ENCODE peak calls at places on chromosomes 11 and 22, in five cellular contexts. One of them, this sample, is unnamed. For H3K4me1, the result is how much of the 10 kb centered on the place peaks cover.

GRCh38 chr11:108975641-108976071 is 310.8 kb downstream of the DDX10 start:
- DNase-seq in testis: no peak
- DNase-seq in esophagus squamous epithelium: no peak
- DNase-seq in heart right ventricle: peak
- DNase-seq in transverse colon: no peak
- DNase-seq in this sample: no peak

GRCh38 chr22:50445880-50446707 is 28.7 kb downstream of the SBF1 start:
- DNase-seq in testis: no peak
- DNase-seq in esophagus squamous epithelium: no peak
- DNase-seq in heart right ventricle: no peak
- DNase-seq in transverse colon: no peak
- DNase-seq in this sample: no peak

GRCh38 chr11:115741376-115741775 is 237.2 kb upstream of the CADM1 start:
- DNase-seq in testis: no peak
- DNase-seq in esophagus squamous epithelium: no peak
- DNase-seq in heart right ventricle: no peak
- DNase-seq in transverse colon: no peak
- DNase-seq in this sample: no peak

GRCh38 chr22:24703101-24703500 is 71.4 kb downstream of the PIWIL3 start:
- DNase-seq in testis: peak
- DNase-seq in esophagus squamous epithelium: no peak
- DNase-seq in heart right ventricle: peak
- DNase-seq in transverse colon: peak
- DNase-seq in this sample: peak

GRCh38 chr11:110376711-110377324 is 52.9 kb upstream of the FDX1 start:
- DNase-seq in testis: peak
- DNase-seq in esophagus squamous epithelium: no peak
- DNase-seq in heart right ventricle: peak
- DNase-seq in transverse colon: peak
- DNase-seq in this sample: peak

GRCh38 chr11:9320047-9320446 is 5.7 kb upstream of the TMEM41B start:
- DNase-seq in testis: no peak
- DNase-seq in esophagus squamous epithelium: no peak
- DNase-seq in heart right ventricle: no peak
- DNase-seq in transverse colon: no peak
- DNase-seq in this sample: no peak

GRCh38 chr11:102306048-102306575 is 11.2 kb upstream of the BIRC3 start:
- DNase-seq in testis: peak
- DNase-seq in esophagus squamous epithelium: no peak
- DNase-seq in heart right ventricle: no peak
- DNase-seq in transverse colon: peak
- DNase-seq in this sample: no peak

GRCh38 chr11:119081682-119082081 is 3.0 kb upstream of the HMBS start:
- DNase-seq in testis: peak
- DNase-seq in esophagus squamous epithelium: no peak
- DNase-seq in heart right ventricle: no peak
- DNase-seq in transverse colon: no peak
- DNase-seq in this sample: no peak

GRCh38 chr11:46120711-46121327 is 435 bp downstream of the PHF21A start:
- DNase-seq in testis: peak
- DNase-seq in esophagus squamous epithelium: no peak
- DNase-seq in heart right ventricle: peak
- DNase-seq in transverse colon: peak
- DNase-seq in this sample: peak

GRCh38 chr11:67033661-67034166 is 10.8 kb downstream of the SYT12 start:
- DNase-seq in testis: no peak
- DNase-seq in esophagus squamous epithelium: no peak
- DNase-seq in heart right ventricle: no peak
- DNase-seq in transverse colon: no peak
- DNase-seq in this sample: peak

GRCh38 chr22:24323695-24324094 is 53.1 kb downstream of the SPECC1L start:
- DNase-seq in testis: no peak
- DNase-seq in esophagus squamous epithelium: no peak
- DNase-seq in heart right ventricle: no peak
- DNase-seq in transverse colon: no peak
- DNase-seq in this sample: no peak

GRCh38 chr22:20567371-20567847 is 60.0 kb downstream of the MED15 start:
- DNase-seq in testis: no peak
- DNase-seq in esophagus squamous epithelium: no peak
- DNase-seq in heart right ventricle: no peak
- DNase-seq in transverse colon: no peak
- DNase-seq in this sample: no peak

GRCh38 chr11:72706579-72706978 is 32.4 kb upstream of the PDE2A start:
- DNase-seq in testis: no peak
- DNase-seq in esophagus squamous epithelium: no peak
- DNase-seq in heart right ventricle: no peak
- DNase-seq in transverse colon: no peak
- DNase-seq in this sample: no peak

GRCh38 chr11:37322333-37323194 is 724.5 kb upstream of the RAG2 start:
- DNase-seq in testis: no peak
- DNase-seq in esophagus squamous epithelium: no peak
- DNase-seq in heart right ventricle: no peak
- DNase-seq in transverse colon: no peak
- DNase-seq in this sample: no peak

GRCh38 chr11:17986007-17986710 is 26.7 kb downstream of the SERGEF start:
- DNase-seq in testis: peak
- DNase-seq in esophagus squamous epithelium: no peak
- DNase-seq in heart right ventricle: no peak
- DNase-seq in transverse colon: no peak
- DNase-seq in this sample: peak

GRCh38 chr11:114397349-114397982 is 2.8 kb downstream of the C11orf71 start:
- DNase-seq in testis: no peak
- DNase-seq in esophagus squamous epithelium: no peak
- DNase-seq in heart right ventricle: no peak
- DNase-seq in transverse colon: no peak
- DNase-seq in this sample: no peak

GRCh38 chr11:4684631-4685285 is 12.9 kb downstream of the OR51E2 start:
- DNase-seq in testis: no peak
- DNase-seq in esophagus squamous epithelium: no peak
- DNase-seq in heart right ventricle: no peak
- DNase-seq in transverse colon: no peak
- DNase-seq in this sample: no peak

GRCh38 chr11:100887659-100888058 is 200.6 kb downstream of the ARHGAP42 start:
- DNase-seq in testis: no peak
- DNase-seq in esophagus squamous epithelium: no peak
- DNase-seq in heart right ventricle: no peak
- DNase-seq in transverse colon: no peak
- DNase-seq in this sample: no peak

GRCh38 chr11:12848413-12848812 is 160.7 kb upstream of the RASSF10 start:
- DNase-seq in testis: no peak
- DNase-seq in esophagus squamous epithelium: no peak
- DNase-seq in heart right ventricle: no peak
- DNase-seq in transverse colon: no peak
- DNase-seq in this sample: no peak

GRCh38 chr22:45154383-45154782 is 9.3 kb upstream of the NUP50 start:
- DNase-seq in testis: no peak
- DNase-seq in esophagus squamous epithelium: no peak
- DNase-seq in heart right ventricle: no peak
- DNase-seq in transverse colon: no peak
- DNase-seq in this sample: peak

GRCh38 chr22:45159652-45160462 is 3.9 kb upstream of the NUP50 start:
- DNase-seq in testis: no peak
- DNase-seq in esophagus squamous epithelium: no peak
- DNase-seq in heart right ventricle: no peak
- DNase-seq in transverse colon: peak
- DNase-seq in this sample: no peak

GRCh38 chr22:45155050-45155840 is 8.5 kb upstream of the NUP50 start:
- DNase-seq in testis: no peak
- DNase-seq in esophagus squamous epithelium: no peak
- DNase-seq in heart right ventricle: no peak
- DNase-seq in transverse colon: no peak
- DNase-seq in this sample: peak

GRCh38 chr22:45162531-45162930 is 1.2 kb upstream of the NUP50 start:
- DNase-seq in testis: no peak
- DNase-seq in esophagus squamous epithelium: no peak
- DNase-seq in heart right ventricle: no peak
- DNase-seq in transverse colon: peak
- DNase-seq in this sample: no peak

DNA sequence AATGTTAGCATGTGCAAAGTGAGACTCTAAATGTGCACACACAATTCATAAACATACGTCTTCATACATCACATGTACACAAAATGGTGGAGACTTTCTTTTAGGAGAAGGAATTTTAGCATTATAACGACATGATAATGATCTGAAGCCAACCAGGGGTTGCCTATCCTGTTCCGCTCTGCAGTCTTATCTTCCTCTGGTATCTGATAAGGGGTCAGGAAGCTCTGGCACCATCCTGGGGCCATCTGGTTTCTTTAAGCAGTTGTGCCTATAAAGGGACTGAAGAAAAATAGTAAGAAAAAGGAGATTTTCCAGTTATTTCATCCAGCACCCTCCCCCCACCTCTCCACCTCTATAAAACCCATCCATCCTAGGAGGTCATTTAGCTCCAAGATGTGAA is 5.8 kb upstream of the NUP50 start:
- DNase-seq in testis: no peak
- DNase-seq in esophagus squamous epithelium: no peak
- DNase-seq in heart right ventricle: no peak
- DNase-seq in transverse colon: no peak
- DNase-seq in this sample: no peak
- H3K4me1 ChIP-seq in testis: under half
- H3K4me1 ChIP-seq in esophagus squamous epithelium: half or more
- H3K4me1 ChIP-seq in heart right ventricle: under half
- H3K4me1 ChIP-seq in transverse colon: under half
- H3K4me1 ChIP-seq in this sample: under half

GRCh38 chr11:1504164-1504563 is 17.6 kb upstream of the MOB2 start:
- DNase-seq in testis: no peak
- DNase-seq in esophagus squamous epithelium: no peak
- DNase-seq in heart right ventricle: no peak
- DNase-seq in transverse colon: no peak
- DNase-seq in this sample: no peak

GRCh38 chr11:1501421-1502167 is 15.0 kb upstream of the MOB2 start:
- DNase-seq in testis: no peak
- DNase-seq in esophagus squamous epithelium: no peak
- DNase-seq in heart right ventricle: peak
- DNase-seq in transverse colon: no peak
- DNase-seq in this sample: no peak

GRCh38 chr11:1503708-1504104 is 17.1 kb upstream of the MOB2 start:
- DNase-seq in testis: peak
- DNase-seq in esophagus squamous epithelium: no peak
- DNase-seq in heart right ventricle: peak
- DNase-seq in transverse colon: no peak
- DNase-seq in this sample: no peak

GRCh38 chr11:1502168-1502955 is 15.8 kb upstream of the MOB2 start:
- DNase-seq in testis: no peak
- DNase-seq in esophagus squamous epithelium: no peak
- DNase-seq in heart right ventricle: no peak
- DNase-seq in transverse colon: no peak
- DNase-seq in this sample: no peak

GRCh38 chr11:1502971-1503707 is 16.6 kb upstream of the MOB2 start:
- DNase-seq in testis: no peak
- DNase-seq in esophagus squamous epithelium: no peak
- DNase-seq in heart right ventricle: peak
- DNase-seq in transverse colon: no peak
- DNase-seq in this sample: no peak
- H3K4me3 ChIP-seq in testis: no peak
- H3K4me3 ChIP-seq in esophagus squamous epithelium: no peak
- H3K4me3 ChIP-seq in heart right ventricle: no peak
- H3K4me3 ChIP-seq in transverse colon: no peak
- H3K4me3 ChIP-seq in this sample: no peak

GRCh38 chr11:117335399-117335798 is 7.7 kb downstream of the CEP164 start:
- DNase-seq in testis: no peak
- DNase-seq in esophagus squamous epithelium: no peak
- DNase-seq in heart right ventricle: no peak
- DNase-seq in transverse colon: no peak
- DNase-seq in this sample: no peak

GRCh38 chr11:117337061-117337460 is 9.4 kb downstream of the CEP164 start:
- DNase-seq in testis: no peak
- DNase-seq in esophagus squamous epithelium: no peak
- DNase-seq in heart right ventricle: no peak
- DNase-seq in transverse colon: no peak
- DNase-seq in this sample: no peak

GRCh38 chr11:117334896-117335295 is 7.2 kb downstream of the CEP164 start:
- DNase-seq in testis: no peak
- DNase-seq in esophagus squamous epithelium: no peak
- DNase-seq in heart right ventricle: no peak
- DNase-seq in transverse colon: no peak
- DNase-seq in this sample: no peak

GRCh38 chr11:117332843-117333242 is 5.2 kb downstream of the CEP164 start:
- DNase-seq in testis: no peak
- DNase-seq in esophagus squamous epithelium: no peak
- DNase-seq in heart right ventricle: no peak
- DNase-seq in transverse colon: no peak
- DNase-seq in this sample: no peak

DNA sequence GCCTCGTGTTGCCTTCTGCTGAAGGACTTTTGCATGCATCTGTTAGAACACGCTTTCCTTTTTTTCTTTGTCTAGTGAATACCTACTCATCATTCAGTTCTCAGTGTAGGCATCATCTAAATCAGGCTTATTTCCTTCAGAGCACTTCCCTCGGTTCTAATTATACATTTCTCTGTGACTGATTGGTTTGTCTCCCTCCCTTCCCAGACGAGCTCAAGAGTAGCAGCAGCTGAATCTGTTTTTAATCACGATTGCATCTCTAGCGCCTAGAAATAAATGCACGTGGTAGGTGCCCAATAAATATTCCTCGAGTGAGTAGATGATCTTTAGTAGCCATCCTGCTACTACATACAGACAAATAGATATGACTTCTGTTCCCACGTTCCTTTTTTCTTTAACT is 6.3 kb downstream of the CEP164 start:
- DNase-seq in testis: no peak
- DNase-seq in esophagus squamous epithelium: no peak
- DNase-seq in heart right ventricle: no peak
- DNase-seq in transverse colon: no peak
- DNase-seq in this sample: no peak
- H3K4me1 ChIP-seq in testis: under half
- H3K4me1 ChIP-seq in esophagus squamous epithelium: under half
- H3K4me1 ChIP-seq in heart right ventricle: under half
- H3K4me1 ChIP-seq in transverse colon: under half
- H3K4me1 ChIP-seq in this sample: under half

DNA sequence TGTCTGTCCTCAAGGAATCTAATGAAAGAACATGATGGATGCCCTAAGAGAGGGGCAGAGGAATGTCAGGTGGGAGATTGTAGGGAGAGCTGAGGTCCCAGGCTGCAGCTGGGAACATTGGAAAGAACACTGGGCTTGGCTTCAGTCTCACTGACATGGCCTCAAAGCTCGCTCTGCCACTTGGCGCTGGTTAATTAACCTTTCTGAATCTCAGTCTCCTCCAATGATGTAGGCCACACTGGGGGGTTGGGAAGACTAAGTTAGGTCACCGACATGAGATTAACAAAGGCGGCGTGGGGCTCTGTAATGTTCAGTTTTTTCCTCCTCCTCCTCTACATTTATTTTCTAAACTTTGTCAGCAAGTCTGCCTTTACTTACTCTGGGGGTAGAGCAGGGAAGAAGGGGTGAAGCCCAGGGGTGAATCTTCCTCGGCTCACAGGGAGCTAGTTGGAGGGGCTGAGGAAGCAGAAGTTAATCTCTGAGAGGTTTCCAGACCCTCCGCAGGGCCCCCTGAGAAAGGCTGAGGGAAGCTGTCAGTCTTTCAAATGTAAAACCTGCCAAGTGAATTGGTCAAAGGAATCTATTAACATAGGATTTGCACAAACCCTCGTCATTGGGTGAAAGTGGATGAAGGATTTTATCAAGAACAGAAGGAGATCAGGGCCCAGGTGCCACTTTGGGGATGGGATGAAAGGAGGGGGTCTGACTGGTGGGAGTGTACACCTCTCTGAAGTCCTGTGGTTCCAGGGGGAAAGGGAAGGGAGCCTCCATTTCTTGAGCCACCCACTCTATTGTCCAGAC is 32.1 kb upstream of the TENM4 start:
- DNase-seq in testis: no peak
- DNase-seq in esophagus squamous epithelium: no peak
- DNase-seq in heart right ventricle: no peak
- DNase-seq in transverse colon: no peak
- DNase-seq in this sample: no peak
- H3K4me3 ChIP-seq in testis: no peak
- H3K4me3 ChIP-seq in esophagus squamous epithelium: no peak
- H3K4me3 ChIP-seq in heart right ventricle: no peak
- H3K4me3 ChIP-seq in transverse colon: no peak
- H3K4me3 ChIP-seq in this sample: no peak